ENCODE peak calls at places on chromosome 15, in ten cellular contexts. F, D, H, X, R, K, W, E, O and Q are unnamed samples.

GRCh38 chr15:57943766-57944165 is 121.7 kb downstream of the ALDH1A2 start:
- DNase-seq in H (no peak), O (no peak), X (no peak), F (no peak), R (no peak), W (no peak), D (no peak), E (no peak), K (no peak), Q (no peak)

GRCh38 chr15:82679626-82680199 is 30.0 kb downstream of the AP3B2 start:
- DNase-seq in D (no peak), K (peak; percentile 70), F (no peak), R (no peak), H (no peak), E (no peak), X (no peak), W (no peak), O (no peak), Q (no peak)

GRCh38 chr15:53739187-53739586 is 20.3 kb downstream of the WDR72 start:
- DNase-seq in D (no peak), F (no peak), X (no peak), H (no peak), E (no peak), K (no peak), R (no peak), W (no peak), O (no peak), Q (no peak)

GRCh38 chr15:93311620-93312019 is 222.6 kb upstream of the RGMA start:
- DNase-seq in O (no peak), W (no peak), D (no peak), H (no peak), K (no peak), E (no peak), X (no peak), R (no peak), F (no peak), Q (no peak)

GRCh38 chr15:40301467-40302179 is 6.1 kb downstream of the PLCB2 start:
- DNase-seq in H (no peak), D (no peak), E (no peak), K (peak; percentile 73), W (no peak), O (peak; percentile 80), F (no peak), R (no peak), X (no peak), Q (no peak)

GRCh38 chr15:43541785-43542184 is 24.4 kb downstream of the MAP1A start:
- DNase-seq in R (no peak), W (peak; percentile 37), F (no peak), X (no peak), H (no peak), K (no peak), E (no peak), O (no peak), D (no peak), Q (no peak)

GRCh38 chr15:77180757-77181156 is 109.8 kb upstream of the TSPAN3 start:
- DNase-seq in E (no peak), D (no peak), K (no peak), H (no peak), F (no peak), W (peak; percentile 27), R (no peak), O (no peak), X (no peak), Q (no peak)

GRCh38 chr15:57169643-57170042 is 206.7 kb upstream of the CGNL1 start:
- DNase-seq in R (no peak), H (no peak), X (no peak), K (no peak), W (no peak), E (no peak), F (no peak), O (no peak), D (no peak), Q (no peak)

GRCh38 chr15:30925686-30926085 is 22.0 kb downstream of the FAN1 start:
- DNase-seq in W (no peak), K (no peak), X (no peak), R (no peak), E (no peak), H (no peak), D (no peak), F (no peak), O (no peak), Q (no peak)

GRCh38 chr15:30924353-30924752 is 20.6 kb downstream of the FAN1 start:
- DNase-seq in X (no peak), K (no peak), E (no peak), D (no peak), H (no peak), O (no peak), W (peak; percentile 44), F (no peak), R (no peak), Q (no peak)

GRCh38 chr15:30922469-30923311 is 19.0 kb downstream of the FAN1 start:
- DNase-seq in O (no peak), W (peak; percentile 47), H (no peak), E (no peak), F (no peak), K (peak; percentile 96), X (no peak), R (peak; percentile 48), D (peak; percentile 6), Q (no peak)

GRCh38 chr15:30921781-30922371 is 18.2 kb downstream of the FAN1 start:
- DNase-seq in X (no peak), W (no peak), O (peak; percentile 76), H (no peak), E (no peak), K (peak; percentile 79), D (no peak), R (no peak), F (no peak), Q (no peak)

DNA sequence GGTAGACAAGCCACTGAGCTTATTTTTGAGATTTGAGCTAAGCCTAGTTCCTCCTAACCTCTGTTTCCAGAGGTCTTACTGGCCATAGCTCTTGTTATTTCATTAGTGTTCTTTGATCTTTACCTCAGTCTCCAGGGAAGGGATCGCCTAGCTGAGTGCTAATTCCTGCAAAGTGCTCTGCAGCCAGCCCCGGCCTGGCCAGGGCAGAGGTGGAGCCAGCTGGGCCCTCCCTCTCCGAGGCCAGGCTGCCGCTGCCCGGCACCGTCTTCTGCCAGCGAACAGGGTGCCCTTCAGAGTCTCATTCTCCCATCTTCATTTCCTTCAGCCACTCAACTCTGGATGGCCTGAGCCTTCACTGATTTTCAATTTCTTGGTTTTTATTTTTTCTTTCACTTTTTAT is 19.7 kb downstream of the FAN1 start:
- DNase-seq in D (no peak), H (no peak), O (no peak), X (no peak), K (no peak), R (no peak), W (no peak), E (no peak), F (no peak), Q (no peak)
- H3K27ac ChIP-seq in D (no peak overlapping the region), H (no peak overlapping the region), O (no peak overlapping the region), X (peak overlapping the region; percentile 12), K (peak overlapping the region; percentile 90), R (no peak overlapping the region), W (no peak overlapping the region), E (no peak overlapping the region), F (no peak overlapping the region), Q (no peak overlapping the region)

DNA sequence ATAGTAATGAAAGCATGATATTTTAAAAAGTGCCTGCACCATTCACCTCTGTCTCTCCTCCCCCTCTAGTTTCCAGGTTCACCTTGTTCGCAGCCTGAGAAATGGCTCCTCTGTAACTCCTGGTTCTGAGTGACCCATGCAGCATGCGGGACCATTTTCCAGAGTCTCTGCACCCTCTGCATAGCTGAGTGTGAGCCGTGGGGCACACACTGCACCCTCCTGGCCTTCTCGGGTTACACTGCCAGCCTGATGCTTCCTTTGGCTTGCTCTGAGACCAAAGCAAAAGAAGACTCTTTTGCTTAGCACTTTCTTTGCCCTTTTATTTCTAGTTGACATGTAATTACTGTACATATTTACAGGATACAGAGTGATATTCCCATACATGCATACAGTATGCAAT is 287.3 kb downstream of the GABRG3 start:
- DNase-seq in X (no peak), K (peak; percentile 59), R (no peak), H (no peak), W (no peak), E (no peak), O (no peak), D (no peak), F (no peak), Q (no peak)
- H3K9me2 ChIP-seq in X (no peaks in the 10 kb centered on the region), K (peaks cover 5% of the 10 kb centered on the region), R (no peaks in the 10 kb centered on the region), H (no peaks in the 10 kb centered on the region), W (no peaks in the 10 kb centered on the region), E (no peaks in the 10 kb centered on the region), O (no peaks in the 10 kb centered on the region), D (no peaks in the 10 kb centered on the region), F (no peaks in the 10 kb centered on the region), Q (no peaks in the 10 kb centered on the region)

GRCh38 chr15:66780172-66780972 is 78.3 kb downstream of the SMAD6 start:
- DNase-seq in R (peak; percentile 84), E (no peak), K (no peak), H (no peak), D (no peak), W (peak; percentile 94), O (no peak), X (peak; percentile 61), F (no peak), Q (peak; percentile 23)

GRCh38 chr15:66783327-66784124 is 81.5 kb downstream of the SMAD6 start:
- DNase-seq in W (no peak), X (no peak), H (no peak), O (no peak), R (no peak), D (no peak), E (no peak), F (no peak), K (no peak), Q (no peak)

GRCh38 chr15:66780973-66781718 is 79.1 kb downstream of the SMAD6 start:
- DNase-seq in X (no peak), W (no peak), R (no peak), E (no peak), K (no peak), F (no peak), O (no peak), D (no peak), H (no peak), Q (no peak)

GRCh38 chr15:66784174-66784573 is 82.1 kb downstream of the SMAD6 start:
- DNase-seq in R (no peak), F (no peak), E (no peak), O (no peak), X (no peak), D (no peak), H (no peak), W (no peak), K (no peak), Q (no peak)

DNA sequence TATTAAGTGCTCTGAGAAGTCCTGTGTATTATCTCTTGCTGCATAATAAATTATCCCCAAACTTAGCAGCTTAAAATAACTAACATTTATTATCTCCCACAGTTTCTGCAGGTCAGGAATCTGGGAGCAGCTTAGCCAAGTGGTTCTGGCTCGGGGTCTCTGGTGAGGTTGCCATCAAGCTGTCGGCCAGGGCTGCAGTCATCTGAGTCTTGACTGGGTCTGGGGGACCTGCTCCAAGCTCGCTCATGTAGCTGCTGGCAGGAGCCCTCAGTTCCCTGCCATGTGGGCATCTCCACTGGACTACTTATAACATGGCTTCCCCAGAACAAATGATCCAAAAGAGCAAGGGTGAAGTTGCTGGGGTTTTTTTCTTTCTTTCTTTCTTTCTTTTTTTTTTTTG is 80.7 kb downstream of the SMAD6 start:
- DNase-seq in X (no peak), K (no peak), H (no peak), E (no peak), O (no peak), D (no peak), F (no peak), R (no peak), W (no peak), Q (no peak)
- H3K4me2 ChIP-seq in X (no peak overlapping the region), K (no peak overlapping the region), H (no peak overlapping the region), E (no peak overlapping the region), O (no peak overlapping the region), D (no peak overlapping the region), F (no peak overlapping the region), R (no peak overlapping the region), W (no peak overlapping the region), Q (no peak overlapping the region)

GRCh38 chr15:62841269-62841628 is 201.3 kb upstream of the TPM1 start:
- DNase-seq in K (no peak), F (no peak), D (no peak), H (no peak), E (no peak), X (no peak), R (no peak), W (peak; percentile 40), O (no peak), Q (no peak)
- H3K27ac ChIP-seq in K (no peak overlapping the region), F (no peak overlapping the region), D (no peak overlapping the region), H (no peak overlapping the region), E (no peak overlapping the region), X (no peak overlapping the region), R (no peak overlapping the region), W (no peak overlapping the region), O (no peak overlapping the region), Q (no peak overlapping the region)